ENCODE peak calls at places on chromosomes 12 and 14, in five cellular contexts. X, V, M, H and I are unnamed samples.

GRCh38 chr14:105466491-105467248 is 8.0 kb upstream of the CRIP2 start:
- DNase-seq in X (no peak), V (no peak), M (no peak), H (no peak), I (no peak)

GRCh38 chr14:88559852-88560251 is 3.0 kb upstream of the ZC3H14 start:
- DNase-seq in X (no peak), V (peak), M (no peak), H (no peak), I (no peak)

GRCh38 chr14:37598085-37598972 is 2.9 kb downstream of the TTC6 start:
- DNase-seq in X (no peak), V (no peak), M (no peak), H (no peak), I (no peak)

GRCh38 chr14:69671365-69672050 is 60.1 kb downstream of the SUSD6 start:
- DNase-seq in X (no peak), V (no peak), M (no peak), H (no peak), I (no peak)

GRCh38 chr14:74935340-74935640 is 12.2 kb upstream of the RPS6KL1 start:
- DNase-seq in X (no peak), V (no peak), M (no peak), H (no peak), I (no peak)

GRCh38 chr14:77059276-77059934 is 30.9 kb upstream of the IRF2BPL start:
- DNase-seq in X (peak), V (no peak), M (peak), H (no peak), I (no peak)

GRCh38 chr12:84276215-84276614 is 636.4 kb downstream of the SLC6A15 start:
- DNase-seq in X (no peak), V (peak), M (no peak), H (no peak), I (no peak)

GRCh38 chr12:75177997-75178396 is 31.6 kb downstream of the KCNC2 start:
- DNase-seq in X (peak), V (no peak), M (peak), H (no peak), I (no peak)

GRCh38 chr12:120265203-120265482 is 387 bp downstream of the PXN start:
- DNase-seq in X (no peak), V (no peak), M (no peak), H (no peak), I (no peak)

GRCh38 chr14:20247651-20248246 is 8.7 kb downstream of the OR11H4 start:
- DNase-seq in X (peak), V (peak), M (peak), H (no peak), I (no peak)

GRCh38 chr14:94685681-94686485 is 73.7 kb downstream of the SERPINA3 start:
- DNase-seq in X (no peak), V (peak), M (no peak), H (no peak), I (no peak)

GRCh38 chr12:128859311-128859710 is 6.0 kb downstream of the GLT1D1 start:
- DNase-seq in X (no peak), V (no peak), M (no peak), H (no peak), I (no peak)
- TF ChIP-seq CTCF in X (no peak), V (no peak), M (no peak), H (no peak), I (no peak)

GRCh38 chr12:55822228-55822627 is 4.4 kb downstream of the ORMDL2 start:
- DNase-seq in X (peak), V (no peak), M (peak), H (no peak), I (no peak)
- TF ChIP-seq CTCF in X (no peak), V (peak), M (peak), H (no peak), I (peak)

GRCh38 chr12:59078027-59078426 is 157.7 kb upstream of the LRIG3 start:
- DNase-seq in X (no peak), V (no peak), M (no peak), H (no peak), I (no peak)
- TF ChIP-seq CTCF in X (no peak), V (no peak), M (no peak), H (no peak), I (no peak)

DNA sequence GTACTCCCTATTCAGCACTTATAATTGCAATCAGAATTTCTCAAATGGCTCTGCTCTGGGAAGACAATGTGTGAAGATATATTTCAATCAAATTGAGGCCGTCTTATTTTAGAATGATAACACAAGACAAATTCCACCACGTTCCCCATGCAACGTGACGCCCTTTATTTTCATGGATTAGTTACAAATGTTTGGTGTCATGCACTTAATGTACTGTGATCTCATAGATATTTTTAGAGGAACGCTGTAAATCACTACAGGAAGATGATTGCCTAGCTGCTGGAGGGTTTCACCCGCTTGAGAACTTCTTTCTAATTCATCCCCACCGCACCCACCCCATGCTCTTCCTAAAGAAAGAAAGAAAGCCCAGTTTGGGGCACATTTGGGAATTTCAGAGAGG is 117.1 kb downstream of the PLXNC1 start:
- DNase-seq in X (no peak), V (no peak), M (no peak), H (no peak), I (no peak)
- TF ChIP-seq CTCF in X (no peak), V (no peak), M (no peak), H (no peak), I (no peak)

GRCh38 chr14:22871200-22871961 is at the start of gene LRP10:
- DNase-seq in X (peak), V (peak), M (peak), H (peak), I (peak)
- TF ChIP-seq CTCF in X (no peak), V (peak), M (no peak), H (no peak), I (no peak)

DNA sequence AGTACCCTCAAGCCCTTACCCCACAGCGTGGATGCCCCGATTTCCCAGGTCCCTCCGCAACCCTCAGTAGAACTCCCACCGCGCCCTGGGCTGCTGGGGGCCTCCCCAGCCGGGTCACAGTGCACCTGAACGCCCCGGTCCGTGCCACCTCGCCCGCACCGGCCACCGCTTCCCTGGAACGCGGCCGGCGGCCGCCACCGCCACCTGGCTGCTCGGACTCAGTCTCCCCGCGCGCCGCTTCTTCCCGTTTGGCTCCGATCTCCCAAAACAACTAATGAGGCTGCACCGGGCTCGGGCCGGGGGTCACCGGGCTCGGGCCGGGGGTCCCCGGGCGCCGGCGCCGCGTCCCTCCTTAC is 1.0 kb downstream of the ITPK1 start:
- DNase-seq in X (no peak), V (no peak), M (no peak), H (no peak), I (no peak)
- TF ChIP-seq CTCF in X (no peak), V (peak), M (no peak), H (no peak), I (no peak)

GRCh38 chr12:81167694-81168093 is 89.8 kb downstream of the ACSS3 start:
- DNase-seq in X (peak), V (no peak), M (no peak), H (no peak), I (no peak)
- TF ChIP-seq CTCF in X (no peak), V (no peak), M (no peak), H (no peak), I (no peak)

GRCh38 chr14:81164167-81164774 is 56.5 kb downstream of the GTF2A1 start:
- DNase-seq in X (peak), V (peak), M (peak), H (peak), I (peak)
- TF ChIP-seq CTCF in X (peak), V (peak), M (peak), H (peak), I (peak)

GRCh38 chr12:104108755-104109445 is 29.1 kb downstream of the NFYB start:
- DNase-seq in X (peak), V (peak), M (peak), H (peak), I (peak)
- TF ChIP-seq CTCF in X (peak), V (peak), M (peak), H (peak), I (peak)

GRCh38 chr12:28708918-28709371 is 440.1 kb upstream of the FAR2 start:
- DNase-seq in X (no peak), V (no peak), M (no peak), H (no peak), I (no peak)
- TF ChIP-seq CTCF in X (no peak), V (peak), M (no peak), H (no peak), I (no peak)